ENCODE peak calls at places on chromosome 1, in seven cellular contexts. P is stomach, M is breast epithelium, D is NB4, I is ovary, C is IMR-90, S is prostate gland. K is an unnamed sample.

GRCh38 chr1:24205701-24206464 is 18.8 kb upstream of the IFNLR1 start:
- DNase-seq in P (no peak), D (no peak), S (peak), I (no peak), C (no peak), M (no peak), K (no peak)

GRCh38 chr1:147641695-147642592 is 28.4 kb downstream of the ACP6 start:
- DNase-seq in P (peak), C (peak), D (peak), M (no peak), S (peak), I (peak), K (peak)

GRCh38 chr1:22488319-22488718 is 36.7 kb downstream of the ZBTB40 start:
- DNase-seq in S (no peak), D (no peak), M (no peak), I (no peak), C (peak), P (no peak), K (no peak)

GRCh38 chr1:53025034-53025777 is 36.8 kb upstream of the PODN start:
- DNase-seq in C (peak), D (no peak), M (no peak), I (peak), P (no peak), S (no peak), K (peak)

GRCh38 chr1:228043281-228043845 is 36.6 kb downstream of the WNT3A start:
- DNase-seq in M (peak), D (no peak), I (no peak), P (peak), C (peak), S (no peak), K (no peak)

GRCh38 chr1:173042806-173043205 is 7.9 kb downstream of the TNFSF18 start:
- DNase-seq in S (no peak), I (no peak), C (no peak), M (no peak), D (no peak), P (no peak), K (no peak)

GRCh38 chr1:190168116-190168515 is 309.5 kb downstream of the BRINP3 start:
- DNase-seq in I (no peak), C (peak), M (no peak), S (no peak), D (no peak), P (no peak), K (no peak)

GRCh38 chr1:207985996-207986395 is 75.1 kb upstream of the CD34 start:
- DNase-seq in C (no peak), P (no peak), S (no peak), M (no peak), D (no peak), I (no peak), K (no peak)

GRCh38 chr1:203104096-203104495 is 18.3 kb upstream of the MYOG start:
- DNase-seq in C (no peak), P (no peak), S (no peak), M (no peak), D (no peak), I (no peak), K (no peak)

GRCh38 chr1:78038491-78038939 is 7.3 kb upstream of the GIPC2 start:
- DNase-seq in P (no peak), C (peak), I (no peak), S (no peak), D (no peak), M (no peak), K (no peak)

GRCh38 chr1:8873506-8874229 is 4.8 kb downstream of the ENO1 start:
- DNase-seq in I (peak), P (peak), S (peak), M (peak), C (peak), D (peak), K (peak)

GRCh38 chr1:160774886-160775719 is 20.9 kb upstream of the LY9 start:
- DNase-seq in C (no peak), M (no peak), S (no peak), I (no peak), D (no peak), P (no peak), K (no peak)

GRCh38 chr1:22418852-22419480 is 32.7 kb upstream of the ZBTB40 start:
- DNase-seq in P (no peak), M (no peak), D (no peak), I (no peak), C (peak), S (no peak), K (no peak)

GRCh38 chr1:16156848-16157495 is 1.1 kb upstream of the EPHA2 start:
- DNase-seq in I (no peak), C (peak), M (no peak), S (no peak), D (no peak), P (no peak), K (no peak)

GRCh38 chr1:152479792-152480595 is 30.6 kb upstream of the LCE5A start:
- DNase-seq in I (peak), S (no peak), D (peak), C (peak), M (no peak), P (peak), K (no peak)

GRCh38 chr1:51421961-51422360 is 91.6 kb upstream of the TTC39A start:
- DNase-seq in M (no peak), I (no peak), S (no peak), P (no peak), D (peak), C (peak), K (no peak)

GRCh38 chr1:210980082-210980481 is 153.9 kb downstream of the KCNH1 start:
- DNase-seq in D (no peak), C (no peak), I (no peak), P (no peak), M (no peak), S (no peak), K (no peak)

GRCh38 chr1:23558872-23559135 is 497 bp downstream of the ID3 start:
- DNase-seq in M (no peak), S (no peak), D (no peak), I (no peak), C (no peak), P (no peak), K (no peak)

GRCh38 chr1:36657826-36658225 is 175.1 kb upstream of the CSF3R start:
- DNase-seq in M (no peak), I (no peak), C (no peak), D (no peak), P (no peak), S (no peak), K (no peak)

GRCh38 chr1:2135425-2135824 is 59.1 kb downstream of the FAAP20 start:
- DNase-seq in S (peak), C (peak), D (no peak), P (peak), M (peak), I (peak), K (no peak)

DNA sequence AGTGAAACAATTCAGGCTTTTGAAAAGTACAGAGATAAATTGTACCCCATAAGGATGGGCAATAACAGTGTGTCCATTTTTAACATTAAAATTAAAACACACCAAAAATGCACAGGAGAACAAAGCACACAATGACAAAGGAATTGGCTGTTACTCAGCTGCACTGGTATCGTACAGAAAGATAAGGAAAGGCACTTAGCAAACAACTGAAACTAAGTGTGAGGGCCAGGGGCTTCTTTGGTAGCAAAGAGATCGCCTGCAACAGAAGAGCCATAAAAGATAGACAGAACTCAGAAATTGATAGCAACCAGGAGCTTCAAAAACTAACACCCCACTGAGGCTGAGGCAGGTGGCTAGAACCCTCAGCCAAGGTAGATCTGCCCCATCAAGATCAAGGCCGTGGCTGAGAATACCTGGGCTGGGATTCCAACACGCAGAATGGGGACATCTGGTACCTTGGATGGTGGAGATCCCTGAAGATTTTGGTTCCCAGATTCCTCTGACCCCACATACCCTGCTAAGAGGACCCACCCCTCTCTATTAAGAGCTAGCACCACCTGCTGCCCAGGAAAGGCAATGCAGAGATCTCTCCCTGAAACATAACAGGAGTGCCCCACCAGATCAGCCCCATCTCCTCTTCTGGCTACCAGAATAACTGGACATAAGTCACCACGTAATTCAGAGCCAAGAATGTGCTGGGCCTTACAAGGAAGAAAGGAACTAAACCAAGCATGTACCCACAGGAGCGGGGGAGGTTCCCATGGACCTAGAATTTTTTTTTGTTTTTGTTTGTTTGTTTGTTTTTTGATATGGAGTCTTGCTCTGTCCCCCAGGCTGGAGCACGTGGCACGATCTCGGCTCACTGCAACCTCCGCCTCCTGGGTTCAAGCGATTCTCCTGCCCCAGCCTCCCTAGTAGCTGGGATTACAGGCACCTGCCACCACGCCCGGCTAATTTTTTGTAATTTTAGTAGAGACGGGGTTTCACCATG is 16.2 kb downstream of the PLEKHO1 start:
- DNase-seq in C (peak), I (peak), P (peak), S (no peak), D (peak), M (no peak), K (no peak)
- TF ChIP-seq CTCF in C (peak), I (no peak), P (no peak), S (peak), D (peak), M (peak), K (peak)

DNA sequence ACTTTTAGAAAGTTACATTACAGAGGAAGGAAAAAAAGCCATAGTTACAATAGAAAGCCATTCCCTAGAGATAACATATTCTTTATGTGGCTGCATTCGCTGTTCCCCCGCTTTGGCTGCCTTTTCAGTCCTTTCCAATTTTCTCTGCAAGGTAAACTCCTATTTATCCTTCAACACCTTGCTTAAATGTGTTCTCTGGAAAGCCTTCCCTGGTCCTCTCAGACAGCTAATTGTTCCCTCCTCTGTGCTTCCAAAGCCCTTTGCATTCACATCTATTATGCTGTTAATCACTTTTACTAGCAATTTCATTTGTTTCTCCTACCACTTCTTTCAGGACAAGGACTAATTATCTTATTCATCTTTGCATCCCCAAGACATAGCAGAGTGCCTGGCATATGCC is 1.6 kb downstream of the PHC2 start:
- DNase-seq in S (no peak), P (no peak), M (no peak), C (no peak), I (no peak), D (no peak), K (no peak)
- H3K4me3 ChIP-seq in S (no peak), P (peak), M (no peak), C (no peak), I (no peak), D (no peak), K (no peak)

DNA sequence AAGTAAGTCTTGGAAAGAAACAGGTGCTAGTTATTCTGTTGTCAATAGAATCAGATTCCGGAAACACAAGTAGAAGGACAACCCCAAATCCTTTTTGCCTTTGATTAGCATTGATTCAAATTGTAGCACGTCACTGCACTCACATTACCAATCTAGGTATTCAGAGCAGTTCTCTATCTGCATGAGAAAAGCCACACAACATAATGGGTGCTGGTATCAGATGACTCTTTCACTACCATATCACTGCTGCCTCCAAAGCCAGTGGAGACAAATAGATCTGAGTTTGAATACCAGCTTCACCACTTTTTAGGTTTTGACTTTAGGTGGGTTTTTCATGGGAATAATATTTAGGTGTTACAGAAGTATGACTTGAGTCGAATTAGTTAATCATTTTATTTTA is 38.9 kb downstream of the RTCA start:
- DNase-seq in I (no peak), S (no peak), C (no peak), M (no peak), D (no peak), P (no peak), K (no peak)
- TF ChIP-seq POLR2A in I (no peak), S (no peak), C (no peak), M (no peak), D (no peak), P (no peak), K (no peak)

GRCh38 chr1:155801149-155801548 is 55.9 kb downstream of the GON4L start:
- DNase-seq in P (no peak), C (peak), D (no peak), M (no peak), I (no peak), S (no peak), K (no peak)
- TF ChIP-seq CTCF in P (no peak), C (no peak), D (no peak), M (no peak), I (no peak), S (no peak), K (no peak)

GRCh38 chr1:94036721-94037120 is 84.2 kb downstream of the ABCA4 start:
- DNase-seq in I (no peak), S (no peak), C (peak), M (no peak), D (no peak), P (no peak), K (no peak)
- H3K4me3 ChIP-seq in I (no peak), S (no peak), C (no peak), M (no peak), D (no peak), P (no peak), K (no peak)

GRCh38 chr1:201395936-201396335 is 3.2 kb downstream of the LAD1 start:
- DNase-seq in S (no peak), P (no peak), M (no peak), D (no peak), I (no peak), C (no peak), K (no peak)
- TF ChIP-seq POLR2A in S (no peak), P (no peak), M (no peak), D (no peak), I (no peak), C (no peak), K (no peak)

GRCh38 chr1:6141601-6142000 is 38.5 kb downstream of the CHD5 start:
- DNase-seq in S (no peak), P (no peak), C (no peak), D (peak), M (no peak), I (no peak), K (no peak)
- TF ChIP-seq CTCF in S (no peak), P (no peak), C (no peak), D (peak), M (no peak), I (no peak), K (no peak)

K was measured in gastrocnemius medialis.